ENCODE peak calls at places on chromosome 5, in six cellular contexts. One of them, this sample, is unnamed. For H3K36me3, the result is how much of the 10 kb centered on the place peaks cover.

GRCh38 chr5:110346893-110347358 is 379.5 kb downstream of the TMEM232 start:
- DNase-seq in heart left ventricle: no peak
- DNase-seq in CD8-positive, alpha-beta memory T cell: no peak
- DNase-seq in cardiac muscle cell: no peak
- DNase-seq in WERI-Rb-1: no peak
- DNase-seq in upper lobe of left lung: no peak
- DNase-seq in this sample: no peak

GRCh38 chr5:9775339-9775738 is 145.2 kb upstream of the TAS2R1 start:
- DNase-seq in heart left ventricle: no peak
- DNase-seq in CD8-positive, alpha-beta memory T cell: no peak
- DNase-seq in cardiac muscle cell: no peak
- DNase-seq in WERI-Rb-1: no peak
- DNase-seq in upper lobe of left lung: no peak
- DNase-seq in this sample: no peak

GRCh38 chr5:53424691-53425597 is 55.5 kb upstream of the FST start:
- DNase-seq in heart left ventricle: no peak
- DNase-seq in CD8-positive, alpha-beta memory T cell: no peak
- DNase-seq in cardiac muscle cell: no peak
- DNase-seq in WERI-Rb-1: no peak
- DNase-seq in upper lobe of left lung: no peak
- DNase-seq in this sample: no peak

GRCh38 chr5:111685969-111686368 is 71.0 kb downstream of the NREP start:
- DNase-seq in heart left ventricle: no peak
- DNase-seq in CD8-positive, alpha-beta memory T cell: no peak
- DNase-seq in cardiac muscle cell: no peak
- DNase-seq in WERI-Rb-1: peak
- DNase-seq in upper lobe of left lung: no peak
- DNase-seq in this sample: no peak

GRCh38 chr5:10854526-10855277 is 93.7 kb upstream of the DAP start:
- DNase-seq in heart left ventricle: no peak
- DNase-seq in CD8-positive, alpha-beta memory T cell: no peak
- DNase-seq in cardiac muscle cell: no peak
- DNase-seq in WERI-Rb-1: peak
- DNase-seq in upper lobe of left lung: peak
- DNase-seq in this sample: no peak

GRCh38 chr5:73373814-73374510 is 74.6 kb downstream of the FOXD1 start:
- DNase-seq in heart left ventricle: no peak
- DNase-seq in CD8-positive, alpha-beta memory T cell: no peak
- DNase-seq in cardiac muscle cell: no peak
- DNase-seq in WERI-Rb-1: peak
- DNase-seq in upper lobe of left lung: no peak
- DNase-seq in this sample: no peak

GRCh38 chr5:157860898-157861894 is 2.3 kb upstream of the CLINT1 start:
- DNase-seq in heart left ventricle: no peak
- DNase-seq in CD8-positive, alpha-beta memory T cell: no peak
- DNase-seq in cardiac muscle cell: no peak
- DNase-seq in WERI-Rb-1: no peak
- DNase-seq in upper lobe of left lung: no peak
- DNase-seq in this sample: peak

GRCh38 chr5:85000671-85001070 is 616.0 kb upstream of the EDIL3 start:
- DNase-seq in heart left ventricle: no peak
- DNase-seq in CD8-positive, alpha-beta memory T cell: no peak
- DNase-seq in cardiac muscle cell: no peak
- DNase-seq in WERI-Rb-1: no peak
- DNase-seq in upper lobe of left lung: no peak
- DNase-seq in this sample: no peak

GRCh38 chr5:149205625-149206523 is 64.6 kb downstream of the ABLIM3 start:
- DNase-seq in heart left ventricle: no peak
- DNase-seq in CD8-positive, alpha-beta memory T cell: no peak
- DNase-seq in cardiac muscle cell: no peak
- DNase-seq in WERI-Rb-1: no peak
- DNase-seq in upper lobe of left lung: no peak
- DNase-seq in this sample: no peak

GRCh38 chr5:111857633-111858032 is 100.6 kb upstream of the NREP start:
- DNase-seq in heart left ventricle: no peak
- DNase-seq in CD8-positive, alpha-beta memory T cell: no peak
- DNase-seq in cardiac muscle cell: no peak
- DNase-seq in WERI-Rb-1: no peak
- DNase-seq in upper lobe of left lung: no peak
- DNase-seq in this sample: no peak

GRCh38 chr5:113199122-113199905 is 222.7 kb downstream of the DCP2 start:
- DNase-seq in heart left ventricle: no peak
- DNase-seq in CD8-positive, alpha-beta memory T cell: no peak
- DNase-seq in cardiac muscle cell: no peak
- DNase-seq in WERI-Rb-1: peak
- DNase-seq in upper lobe of left lung: no peak
- DNase-seq in this sample: no peak

DNA sequence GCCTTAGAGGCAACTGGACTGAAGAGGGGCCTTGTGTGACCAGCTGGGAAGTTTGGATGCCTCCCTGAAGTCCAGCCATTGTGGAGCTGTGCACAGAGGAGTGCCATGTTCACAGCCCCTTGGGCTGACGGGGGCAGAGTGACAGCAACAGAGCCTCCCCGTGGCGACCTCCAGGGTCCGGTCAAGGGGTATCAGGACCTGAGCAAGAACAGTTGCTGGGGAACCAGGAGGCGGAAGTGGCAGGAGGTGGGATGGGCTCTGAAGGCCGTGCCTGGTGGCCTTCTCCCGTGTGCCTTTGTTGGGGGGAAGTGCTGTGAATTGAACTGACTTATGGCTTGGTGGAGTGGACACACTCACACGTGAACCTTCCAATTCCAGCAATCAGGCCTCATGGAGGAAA is 14.0 kb downstream of the BNIP1 start:
- DNase-seq in heart left ventricle: no peak
- DNase-seq in CD8-positive, alpha-beta memory T cell: no peak
- DNase-seq in cardiac muscle cell: no peak
- DNase-seq in WERI-Rb-1: no peak
- DNase-seq in upper lobe of left lung: no peak
- DNase-seq in this sample: no peak
- H3K36me3 ChIP-seq in heart left ventricle: half or more
- H3K36me3 ChIP-seq in CD8-positive, alpha-beta memory T cell: under half
- H3K36me3 ChIP-seq in cardiac muscle cell: under half
- H3K36me3 ChIP-seq in WERI-Rb-1: under half
- H3K36me3 ChIP-seq in upper lobe of left lung: half or more
- H3K36me3 ChIP-seq in this sample: half or more

GRCh38 chr5:43039115-43039467 is 1.0 kb downstream of the ANXA2R start:
- DNase-seq in heart left ventricle: no peak
- DNase-seq in CD8-positive, alpha-beta memory T cell: no peak
- DNase-seq in cardiac muscle cell: no peak
- DNase-seq in WERI-Rb-1: no peak
- DNase-seq in upper lobe of left lung: no peak
- DNase-seq in this sample: no peak

GRCh38 chr5:43039468-43040286 is 442 bp downstream of the ANXA2R start:
- DNase-seq in heart left ventricle: peak
- DNase-seq in CD8-positive, alpha-beta memory T cell: peak
- DNase-seq in cardiac muscle cell: peak
- DNase-seq in WERI-Rb-1: peak
- DNase-seq in upper lobe of left lung: peak
- DNase-seq in this sample: peak

GRCh38 chr5:43041669-43042175 is 1.6 kb upstream of the ANXA2R start:
- DNase-seq in heart left ventricle: peak
- DNase-seq in CD8-positive, alpha-beta memory T cell: no peak
- DNase-seq in cardiac muscle cell: peak
- DNase-seq in WERI-Rb-1: no peak
- DNase-seq in upper lobe of left lung: peak
- DNase-seq in this sample: no peak

GRCh38 chr5:43041131-43041668 is 1.1 kb upstream of the ANXA2R start:
- DNase-seq in heart left ventricle: no peak
- DNase-seq in CD8-positive, alpha-beta memory T cell: peak
- DNase-seq in cardiac muscle cell: no peak
- DNase-seq in WERI-Rb-1: no peak
- DNase-seq in upper lobe of left lung: peak
- DNase-seq in this sample: peak

GRCh38 chr5:43040287-43041098 is at the start of gene ANXA2R:
- DNase-seq in heart left ventricle: peak
- DNase-seq in CD8-positive, alpha-beta memory T cell: peak
- DNase-seq in cardiac muscle cell: peak
- DNase-seq in WERI-Rb-1: peak
- DNase-seq in upper lobe of left lung: peak
- DNase-seq in this sample: peak
- H3K4me3 ChIP-seq in heart left ventricle: peak
- H3K4me3 ChIP-seq in CD8-positive, alpha-beta memory T cell: peak
- H3K4me3 ChIP-seq in cardiac muscle cell: peak
- H3K4me3 ChIP-seq in WERI-Rb-1: peak
- H3K4me3 ChIP-seq in upper lobe of left lung: peak
- H3K4me3 ChIP-seq in this sample: peak

DNA sequence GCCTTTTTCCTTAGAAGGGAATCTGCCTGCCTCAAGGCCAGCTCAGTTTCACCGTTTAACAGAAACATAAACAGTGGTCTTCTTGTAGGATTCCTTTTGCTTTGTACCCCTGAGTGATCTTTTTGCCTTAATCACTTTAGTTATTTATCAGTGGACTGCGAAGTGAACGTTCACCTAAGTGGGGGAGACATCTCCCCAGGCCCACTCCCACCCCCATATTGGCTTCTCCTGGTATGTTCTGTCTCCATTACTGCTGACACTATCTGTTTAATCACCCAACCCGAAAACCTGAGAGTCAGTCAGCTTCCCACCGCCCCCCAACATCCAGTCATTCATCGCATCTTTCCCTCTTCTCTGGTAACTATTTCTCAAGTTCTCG is 1.4 kb downstream of the SKP2 start:
- DNase-seq in heart left ventricle: no peak
- DNase-seq in CD8-positive, alpha-beta memory T cell: no peak
- DNase-seq in cardiac muscle cell: no peak
- DNase-seq in WERI-Rb-1: no peak
- DNase-seq in upper lobe of left lung: no peak
- DNase-seq in this sample: no peak
- H3K36me3 ChIP-seq in heart left ventricle: under half
- H3K36me3 ChIP-seq in CD8-positive, alpha-beta memory T cell: under half
- H3K36me3 ChIP-seq in cardiac muscle cell: under half
- H3K36me3 ChIP-seq in WERI-Rb-1: half or more
- H3K36me3 ChIP-seq in upper lobe of left lung: under half
- H3K36me3 ChIP-seq in this sample: under half

DNA sequence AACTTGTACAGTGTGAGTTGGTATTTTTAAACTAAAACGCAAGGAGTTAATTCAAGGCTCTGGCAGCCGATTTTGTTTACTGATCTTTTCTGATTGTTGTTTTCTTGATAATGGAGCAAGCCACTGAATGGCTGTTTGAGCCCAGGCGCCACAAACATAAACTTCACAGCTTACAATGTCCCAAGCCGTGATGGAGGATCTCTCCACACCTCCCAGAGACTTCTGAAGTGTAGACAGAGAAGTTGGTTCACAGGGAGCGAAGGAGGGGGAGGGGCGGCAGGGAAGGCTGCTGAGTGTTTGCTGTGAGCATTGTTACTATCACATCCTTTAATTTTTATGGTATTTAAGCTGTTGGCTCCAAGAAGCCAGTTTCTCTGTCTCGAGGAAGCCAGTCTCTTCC is 14.7 kb downstream of the ISL1 start:
- DNase-seq in heart left ventricle: no peak
- DNase-seq in CD8-positive, alpha-beta memory T cell: no peak
- DNase-seq in cardiac muscle cell: peak
- DNase-seq in WERI-Rb-1: no peak
- DNase-seq in upper lobe of left lung: no peak
- DNase-seq in this sample: no peak
- H3K4me3 ChIP-seq in heart left ventricle: no peak
- H3K4me3 ChIP-seq in CD8-positive, alpha-beta memory T cell: no peak
- H3K4me3 ChIP-seq in cardiac muscle cell: peak
- H3K4me3 ChIP-seq in WERI-Rb-1: no peak
- H3K4me3 ChIP-seq in upper lobe of left lung: no peak
- H3K4me3 ChIP-seq in this sample: no peak

GRCh38 chr5:172728481-172729241 is 42.3 kb downstream of the DUSP1 start:
- DNase-seq in heart left ventricle: no peak
- DNase-seq in CD8-positive, alpha-beta memory T cell: no peak
- DNase-seq in cardiac muscle cell: no peak
- DNase-seq in WERI-Rb-1: no peak
- DNase-seq in upper lobe of left lung: no peak
- DNase-seq in this sample: no peak

GRCh38 chr5:172729588-172729987 is 41.4 kb downstream of the DUSP1 start:
- DNase-seq in heart left ventricle: peak
- DNase-seq in CD8-positive, alpha-beta memory T cell: no peak
- DNase-seq in cardiac muscle cell: no peak
- DNase-seq in WERI-Rb-1: no peak
- DNase-seq in upper lobe of left lung: no peak
- DNase-seq in this sample: no peak

GRCh38 chr5:172731286-172732073 is 39.5 kb downstream of the DUSP1 start:
- DNase-seq in heart left ventricle: no peak
- DNase-seq in CD8-positive, alpha-beta memory T cell: no peak
- DNase-seq in cardiac muscle cell: no peak
- DNase-seq in WERI-Rb-1: no peak
- DNase-seq in upper lobe of left lung: peak
- DNase-seq in this sample: no peak

GRCh38 chr5:172732201-172732865 is 38.7 kb downstream of the DUSP1 start:
- DNase-seq in heart left ventricle: no peak
- DNase-seq in CD8-positive, alpha-beta memory T cell: no peak
- DNase-seq in cardiac muscle cell: no peak
- DNase-seq in WERI-Rb-1: no peak
- DNase-seq in upper lobe of left lung: no peak
- DNase-seq in this sample: no peak

DNA sequence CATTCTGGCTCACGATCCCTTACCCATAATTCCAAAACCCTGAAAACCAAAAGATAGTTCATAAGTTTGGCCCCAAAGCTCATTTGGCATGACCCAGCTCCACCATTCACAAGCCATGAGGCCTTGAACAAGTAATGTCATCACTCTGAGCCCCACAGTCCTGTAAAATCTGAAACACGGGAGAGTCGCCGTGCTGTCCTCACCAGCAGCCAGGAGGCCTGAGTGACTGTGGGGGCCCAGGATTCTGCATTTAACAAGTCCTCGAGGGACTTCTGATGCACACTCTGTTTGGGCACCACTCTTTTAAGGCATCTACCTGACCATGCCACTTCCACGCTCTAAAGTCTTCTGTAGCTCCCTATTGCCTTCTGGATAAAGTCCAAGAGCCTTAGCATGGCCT is 40.8 kb downstream of the DUSP1 start:
- DNase-seq in heart left ventricle: no peak
- DNase-seq in CD8-positive, alpha-beta memory T cell: no peak
- DNase-seq in cardiac muscle cell: no peak
- DNase-seq in WERI-Rb-1: no peak
- DNase-seq in upper lobe of left lung: peak
- DNase-seq in this sample: no peak
- H3K36me3 ChIP-seq in heart left ventricle: under half
- H3K36me3 ChIP-seq in CD8-positive, alpha-beta memory T cell: under half
- H3K36me3 ChIP-seq in cardiac muscle cell: under half
- H3K36me3 ChIP-seq in WERI-Rb-1: under half
- H3K36me3 ChIP-seq in upper lobe of left lung: under half
- H3K36me3 ChIP-seq in this sample: under half

GRCh38 chr5:29039994-29040393 is 2001.6 kb upstream of the CDH9 start:
- DNase-seq in heart left ventricle: no peak
- DNase-seq in CD8-positive, alpha-beta memory T cell: no peak
- DNase-seq in cardiac muscle cell: no peak
- DNase-seq in WERI-Rb-1: no peak
- DNase-seq in upper lobe of left lung: no peak
- DNase-seq in this sample: no peak
- H3K4me3 ChIP-seq in heart left ventricle: no peak
- H3K4me3 ChIP-seq in CD8-positive, alpha-beta memory T cell: no peak
- H3K4me3 ChIP-seq in cardiac muscle cell: no peak
- H3K4me3 ChIP-seq in WERI-Rb-1: no peak
- H3K4me3 ChIP-seq in upper lobe of left lung: no peak
- H3K4me3 ChIP-seq in this sample: no peak

This sample was measured in CD4-positive, alpha-beta memory T cell.